ENCODE peak calls at places on chromosomes 11 and 22, in six cellular contexts. One of them, this sample, is unnamed.

GRCh38 chr11:44564653-44565007 is 833 bp upstream of the CD82 start:
- DNase-seq in GM12878: no peak
- DNase-seq in HepG2: no peak
- DNase-seq in H1: no peak
- DNase-seq in HCT116: no peak
- DNase-seq in K562: peak
- DNase-seq in this sample: no peak

GRCh38 chr11:1750481-1750839 is at the start of gene IFITM10:
- DNase-seq in H1: peak
- DNase-seq in HepG2: no peak
- DNase-seq in K562: peak
- DNase-seq in GM12878: no peak
- DNase-seq in HCT116: no peak
- DNase-seq in this sample: no peak

GRCh38 chr11:61141601-61142028 is 19.6 kb downstream of the VPS37C start:
- DNase-seq in HCT116: no peak
- DNase-seq in HepG2: no peak
- DNase-seq in GM12878: no peak
- DNase-seq in K562: peak
- DNase-seq in H1: no peak
- DNase-seq in this sample: no peak

GRCh38 chr11:2127357-2127971 is 11.7 kb downstream of the IGF2 start:
- DNase-seq in GM12878: no peak
- DNase-seq in K562: no peak
- DNase-seq in HepG2: no peak
- DNase-seq in H1: no peak
- DNase-seq in HCT116: no peak
- DNase-seq in this sample: no peak

GRCh38 chr11:66749091-66749490 is 20.1 kb upstream of the SPTBN2 start:
- DNase-seq in K562: no peak
- DNase-seq in HepG2: no peak
- DNase-seq in GM12878: no peak
- DNase-seq in HCT116: no peak
- DNase-seq in H1: no peak
- DNase-seq in this sample: no peak

GRCh38 chr11:22199243-22199642 is 6.4 kb downstream of the ANO5 start:
- DNase-seq in H1: no peak
- DNase-seq in HCT116: no peak
- DNase-seq in GM12878: no peak
- DNase-seq in HepG2: no peak
- DNase-seq in K562: no peak
- DNase-seq in this sample: no peak

GRCh38 chr11:27317751-27318150 is 45.3 kb downstream of the CCDC34 start:
- DNase-seq in HCT116: peak
- DNase-seq in K562: peak
- DNase-seq in GM12878: no peak
- DNase-seq in H1: no peak
- DNase-seq in HepG2: no peak
- DNase-seq in this sample: peak

GRCh38 chr11:23688835-23689234 is 808.0 kb upstream of the LUZP2 start:
- DNase-seq in H1: no peak
- DNase-seq in HCT116: no peak
- DNase-seq in HepG2: no peak
- DNase-seq in K562: no peak
- DNase-seq in GM12878: no peak
- DNase-seq in this sample: no peak

GRCh38 chr11:68999093-68999747 is 13.8 kb downstream of the MRGPRF start:
- DNase-seq in GM12878: no peak
- DNase-seq in HepG2: no peak
- DNase-seq in K562: no peak
- DNase-seq in HCT116: no peak
- DNase-seq in H1: no peak
- DNase-seq in this sample: no peak

GRCh38 chr22:30206964-30207363 is 39.6 kb downstream of the LIF start:
- DNase-seq in HCT116: peak
- DNase-seq in GM12878: no peak
- DNase-seq in K562: no peak
- DNase-seq in H1: no peak
- DNase-seq in HepG2: peak
- DNase-seq in this sample: no peak

GRCh38 chr11:60830478-60831142 is 11.3 kb upstream of the CCDC86 start:
- DNase-seq in GM12878: no peak
- DNase-seq in H1: no peak
- DNase-seq in HepG2: no peak
- DNase-seq in HCT116: no peak
- DNase-seq in K562: no peak
- DNase-seq in this sample: no peak

GRCh38 chr11:119567667-119568582 is 145.0 kb upstream of the THY1 start:
- DNase-seq in HepG2: no peak
- DNase-seq in K562: no peak
- DNase-seq in H1: no peak
- DNase-seq in GM12878: peak
- DNase-seq in HCT116: no peak
- DNase-seq in this sample: no peak

GRCh38 chr11:132853886-132854285 is 678.4 kb downstream of the OPCML start:
- DNase-seq in HepG2: no peak
- DNase-seq in GM12878: no peak
- DNase-seq in K562: no peak
- DNase-seq in H1: no peak
- DNase-seq in HCT116: no peak
- DNase-seq in this sample: no peak

GRCh38 chr22:45905924-45906865 is 70.8 kb downstream of the WNT7B start:
- DNase-seq in GM12878: no peak
- DNase-seq in HepG2: no peak
- DNase-seq in H1: no peak
- DNase-seq in HCT116: no peak
- DNase-seq in K562: no peak
- DNase-seq in this sample: no peak

GRCh38 chr11:38274031-38274430 is 1676.0 kb upstream of the RAG2 start:
- DNase-seq in K562: no peak
- DNase-seq in HepG2: no peak
- DNase-seq in H1: no peak
- DNase-seq in HCT116: no peak
- DNase-seq in GM12878: no peak
- DNase-seq in this sample: no peak

GRCh38 chr11:23865341-23865975 is 631.4 kb upstream of the LUZP2 start:
- DNase-seq in H1: no peak
- DNase-seq in GM12878: no peak
- DNase-seq in HCT116: no peak
- DNase-seq in HepG2: no peak
- DNase-seq in K562: no peak
- DNase-seq in this sample: no peak

GRCh38 chr22:31929126-31929928 is 15.0 kb upstream of the YWHAH start:
- DNase-seq in H1: no peak
- DNase-seq in HCT116: no peak
- DNase-seq in K562: no peak
- DNase-seq in GM12878: no peak
- DNase-seq in HepG2: no peak
- DNase-seq in this sample: no peak

GRCh38 chr11:7281083-7281482 is 29.4 kb downstream of the SYT9 start:
- DNase-seq in HCT116: no peak
- DNase-seq in H1: no peak
- DNase-seq in K562: no peak
- DNase-seq in GM12878: no peak
- DNase-seq in HepG2: peak
- DNase-seq in this sample: no peak

GRCh38 chr22:45163074-45163416 is 680 bp upstream of the NUP50 start:
- DNase-seq in HepG2: no peak
- DNase-seq in K562: peak
- DNase-seq in GM12878: no peak
- DNase-seq in H1: no peak
- DNase-seq in HCT116: no peak
- DNase-seq in this sample: no peak

GRCh38 chr11:119694334-119694733 is 34.7 kb downstream of the NECTIN1 start:
- DNase-seq in K562: no peak
- DNase-seq in GM12878: no peak
- DNase-seq in H1: no peak
- DNase-seq in HepG2: peak
- DNase-seq in HCT116: no peak
- DNase-seq in this sample: no peak

GRCh38 chr22:35314161-35314942 is 14.7 kb downstream of the TOM1 start:
- DNase-seq in HCT116: no peak
- DNase-seq in H1: no peak
- DNase-seq in K562: no peak
- DNase-seq in GM12878: no peak
- DNase-seq in HepG2: no peak
- DNase-seq in this sample: no peak

DNA sequence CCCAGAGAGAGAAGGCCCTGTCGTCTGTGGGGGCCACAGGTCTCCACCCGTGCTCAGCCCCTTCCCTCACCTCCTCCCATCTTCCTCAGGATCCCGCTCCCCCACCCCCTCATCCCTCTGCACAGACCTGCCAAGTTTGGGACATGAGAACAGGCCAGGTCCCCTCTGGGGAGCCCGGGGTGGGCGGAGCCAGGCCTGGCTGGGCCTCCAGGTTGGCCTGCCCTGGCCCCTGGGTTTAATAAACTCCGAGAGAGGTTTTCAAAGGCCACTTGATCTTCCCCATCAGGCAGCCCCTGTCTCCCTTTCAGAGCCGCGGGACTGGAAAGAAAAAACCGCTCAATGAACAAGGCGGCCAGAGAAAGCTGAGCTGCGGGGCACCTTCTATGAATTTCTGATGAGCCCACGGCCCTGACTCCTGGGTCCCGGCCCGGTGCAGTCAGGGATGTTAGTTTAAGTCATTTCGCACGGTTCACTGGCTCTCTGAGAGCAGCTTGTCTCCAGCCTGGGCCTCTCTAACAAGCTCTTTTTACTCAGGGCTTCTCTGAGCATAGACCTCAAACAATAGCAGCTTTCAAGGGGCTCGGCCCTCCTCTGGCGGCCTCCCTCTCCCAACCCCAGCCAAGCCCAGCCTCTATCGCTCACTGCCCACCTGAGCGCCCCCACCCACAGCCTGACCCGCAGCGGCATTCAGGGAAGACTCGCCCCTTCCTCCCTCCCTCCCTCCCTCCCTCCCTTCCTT is 64.8 kb downstream of the RPUSD4 start:
- DNase-seq in K562: no peak
- DNase-seq in HepG2: peak
- DNase-seq in HCT116: no peak
- DNase-seq in H1: no peak
- DNase-seq in GM12878: no peak
- DNase-seq in this sample: no peak
- H3K4me3 ChIP-seq in K562: no peak
- H3K4me3 ChIP-seq in HepG2: peak
- H3K4me3 ChIP-seq in HCT116: no peak
- H3K4me3 ChIP-seq in H1: no peak
- H3K4me3 ChIP-seq in GM12878: no peak
- H3K4me3 ChIP-seq in this sample: peak

GRCh38 chr22:47914481-47915097 is 1152.1 kb downstream of the TBC1D22A start:
- DNase-seq in H1: no peak
- DNase-seq in HCT116: no peak
- DNase-seq in K562: peak
- DNase-seq in GM12878: no peak
- DNase-seq in HepG2: no peak
- DNase-seq in this sample: no peak
- TF ChIP-seq ZNF274 in H1: no peak
- TF ChIP-seq ZNF274 in HCT116: no peak
- TF ChIP-seq ZNF274 in K562: no peak
- TF ChIP-seq ZNF274 in GM12878: no peak
- TF ChIP-seq ZNF274 in HepG2: no peak
- TF ChIP-seq ZNF274 in this sample: no peak

GRCh38 chr11:33017478-33017877 is 1.8 kb downstream of the DEPDC7 start:
- DNase-seq in K562: peak
- DNase-seq in GM12878: no peak
- DNase-seq in HCT116: no peak
- DNase-seq in HepG2: peak
- DNase-seq in H1: no peak
- DNase-seq in this sample: no peak
- H3K4me3 ChIP-seq in K562: no peak
- H3K4me3 ChIP-seq in GM12878: no peak
- H3K4me3 ChIP-seq in HCT116: no peak
- H3K4me3 ChIP-seq in HepG2: peak
- H3K4me3 ChIP-seq in H1: no peak
- H3K4me3 ChIP-seq in this sample: no peak

GRCh38 chr11:19966435-19966834 is 193.8 kb downstream of the DBX1 start:
- DNase-seq in H1: no peak
- DNase-seq in GM12878: no peak
- DNase-seq in HepG2: no peak
- DNase-seq in K562: no peak
- DNase-seq in HCT116: no peak
- DNase-seq in this sample: no peak
- TF ChIP-seq ZNF274 in H1: no peak
- TF ChIP-seq ZNF274 in GM12878: no peak
- TF ChIP-seq ZNF274 in HepG2: no peak
- TF ChIP-seq ZNF274 in K562: no peak
- TF ChIP-seq ZNF274 in HCT116: no peak
- TF ChIP-seq ZNF274 in this sample: no peak

GRCh38 chr11:128776434-128777284 is 82.8 kb downstream of the FLI1 start:
- DNase-seq in H1: peak
- DNase-seq in K562: peak
- DNase-seq in HepG2: no peak
- DNase-seq in HCT116: peak
- DNase-seq in GM12878: no peak
- DNase-seq in this sample: no peak
- H3K4me3 ChIP-seq in H1: no peak
- H3K4me3 ChIP-seq in K562: no peak
- H3K4me3 ChIP-seq in HepG2: no peak
- H3K4me3 ChIP-seq in HCT116: no peak
- H3K4me3 ChIP-seq in GM12878: no peak
- H3K4me3 ChIP-seq in this sample: no peak

This sample was measured in NT2/D1.